ENCODE peak calls at places on chromosomes 11 and 22, in nine cellular contexts. One of them, this sample, is unnamed.

GRCh38 chr11:64698427-64698826 is 24.6 kb downstream of the NRXN2 start:
- DNase-seq in left lung: no peak
- DNase-seq in astrocyte: no peak
- DNase-seq in mammary epithelial cell: no peak
- DNase-seq in psoas muscle: no peak
- DNase-seq in cardiac fibroblast: no peak
- DNase-seq in A549: no peak
- DNase-seq in HFF-Myc: no peak
- DNase-seq in AG10803: no peak
- DNase-seq in this sample: no peak

GRCh38 chr11:36976740-36977139 is 378.7 kb upstream of the RAG2 start:
- DNase-seq in cardiac fibroblast: no peak
- DNase-seq in left lung: no peak
- DNase-seq in psoas muscle: no peak
- DNase-seq in mammary epithelial cell: no peak
- DNase-seq in AG10803: no peak
- DNase-seq in A549: no peak
- DNase-seq in HFF-Myc: no peak
- DNase-seq in astrocyte: no peak
- DNase-seq in this sample: no peak

GRCh38 chr11:114447444-114447843 is 8.2 kb downstream of the REXO2 start:
- DNase-seq in AG10803: peak
- DNase-seq in mammary epithelial cell: no peak
- DNase-seq in psoas muscle: no peak
- DNase-seq in A549: no peak
- DNase-seq in cardiac fibroblast: no peak
- DNase-seq in HFF-Myc: no peak
- DNase-seq in astrocyte: no peak
- DNase-seq in left lung: no peak
- DNase-seq in this sample: peak

GRCh38 chr11:93648168-93648567 is 13.3 kb upstream of the CEP295 start:
- DNase-seq in astrocyte: peak
- DNase-seq in HFF-Myc: no peak
- DNase-seq in left lung: no peak
- DNase-seq in cardiac fibroblast: peak
- DNase-seq in A549: no peak
- DNase-seq in mammary epithelial cell: peak
- DNase-seq in psoas muscle: no peak
- DNase-seq in AG10803: peak
- DNase-seq in this sample: peak

GRCh38 chr11:74001822-74002286 is 7.0 kb downstream of the UCP3 start:
- DNase-seq in cardiac fibroblast: no peak
- DNase-seq in mammary epithelial cell: no peak
- DNase-seq in left lung: no peak
- DNase-seq in A549: no peak
- DNase-seq in AG10803: no peak
- DNase-seq in HFF-Myc: no peak
- DNase-seq in astrocyte: no peak
- DNase-seq in psoas muscle: peak
- DNase-seq in this sample: no peak

GRCh38 chr11:62976109-62976508 is 8.7 kb downstream of the SLC22A6 start:
- DNase-seq in psoas muscle: no peak
- DNase-seq in left lung: no peak
- DNase-seq in A549: no peak
- DNase-seq in cardiac fibroblast: no peak
- DNase-seq in HFF-Myc: no peak
- DNase-seq in mammary epithelial cell: no peak
- DNase-seq in AG10803: no peak
- DNase-seq in astrocyte: no peak
- DNase-seq in this sample: no peak

GRCh38 chr11:130499828-130500227 is 51.4 kb downstream of the ADAMTS15 start:
- DNase-seq in mammary epithelial cell: peak
- DNase-seq in astrocyte: peak
- DNase-seq in cardiac fibroblast: peak
- DNase-seq in psoas muscle: no peak
- DNase-seq in AG10803: peak
- DNase-seq in A549: no peak
- DNase-seq in left lung: no peak
- DNase-seq in HFF-Myc: no peak
- DNase-seq in this sample: no peak

GRCh38 chr22:26592368-26593015 is 2.6 kb upstream of the TPST2 start:
- DNase-seq in HFF-Myc: no peak
- DNase-seq in mammary epithelial cell: peak
- DNase-seq in left lung: no peak
- DNase-seq in A549: no peak
- DNase-seq in cardiac fibroblast: no peak
- DNase-seq in psoas muscle: no peak
- DNase-seq in astrocyte: no peak
- DNase-seq in AG10803: no peak
- DNase-seq in this sample: no peak

GRCh38 chr11:33109242-33109641 is 52.0 kb downstream of the CSTF3 start:
- DNase-seq in mammary epithelial cell: no peak
- DNase-seq in psoas muscle: no peak
- DNase-seq in AG10803: no peak
- DNase-seq in cardiac fibroblast: no peak
- DNase-seq in astrocyte: no peak
- DNase-seq in left lung: no peak
- DNase-seq in A549: no peak
- DNase-seq in HFF-Myc: no peak
- DNase-seq in this sample: no peak

GRCh38 chr11:78564037-78564888 is 10.4 kb downstream of the NARS2 start:
- DNase-seq in mammary epithelial cell: peak
- DNase-seq in AG10803: peak
- DNase-seq in HFF-Myc: peak
- DNase-seq in astrocyte: peak
- DNase-seq in left lung: no peak
- DNase-seq in cardiac fibroblast: peak
- DNase-seq in psoas muscle: no peak
- DNase-seq in A549: peak
- DNase-seq in this sample: peak

GRCh38 chr22:22616636-22617035 is 27.8 kb upstream of the GGTLC2 start:
- DNase-seq in cardiac fibroblast: no peak
- DNase-seq in mammary epithelial cell: peak
- DNase-seq in HFF-Myc: no peak
- DNase-seq in left lung: no peak
- DNase-seq in AG10803: no peak
- DNase-seq in astrocyte: no peak
- DNase-seq in psoas muscle: no peak
- DNase-seq in A549: peak
- DNase-seq in this sample: no peak

GRCh38 chr22:44358723-44359440 is 46.1 kb upstream of the SHISAL1 start:
- DNase-seq in mammary epithelial cell: no peak
- DNase-seq in left lung: peak
- DNase-seq in astrocyte: no peak
- DNase-seq in AG10803: no peak
- DNase-seq in cardiac fibroblast: no peak
- DNase-seq in psoas muscle: peak
- DNase-seq in HFF-Myc: no peak
- DNase-seq in A549: no peak
- DNase-seq in this sample: no peak

GRCh38 chr11:130416906-130417305 is 11.5 kb downstream of the ADAMTS8 start:
- DNase-seq in psoas muscle: peak
- DNase-seq in AG10803: no peak
- DNase-seq in left lung: no peak
- DNase-seq in cardiac fibroblast: no peak
- DNase-seq in mammary epithelial cell: no peak
- DNase-seq in A549: no peak
- DNase-seq in HFF-Myc: no peak
- DNase-seq in astrocyte: no peak
- DNase-seq in this sample: no peak

GRCh38 chr11:124748100-124748418 is 4.0 kb downstream of the VSIG2 start:
- DNase-seq in mammary epithelial cell: no peak
- DNase-seq in cardiac fibroblast: no peak
- DNase-seq in AG10803: no peak
- DNase-seq in astrocyte: no peak
- DNase-seq in HFF-Myc: no peak
- DNase-seq in A549: no peak
- DNase-seq in psoas muscle: no peak
- DNase-seq in left lung: no peak
- DNase-seq in this sample: no peak

GRCh38 chr11:69308936-69309799 is 15.2 kb downstream of the MYEOV start:
- DNase-seq in mammary epithelial cell: no peak
- DNase-seq in cardiac fibroblast: no peak
- DNase-seq in AG10803: no peak
- DNase-seq in HFF-Myc: no peak
- DNase-seq in left lung: no peak
- DNase-seq in psoas muscle: no peak
- DNase-seq in A549: no peak
- DNase-seq in astrocyte: no peak
- DNase-seq in this sample: no peak

GRCh38 chr11:44992774-44993173 is 42.1 kb upstream of the TP53I11 start:
- DNase-seq in cardiac fibroblast: no peak
- DNase-seq in astrocyte: no peak
- DNase-seq in HFF-Myc: no peak
- DNase-seq in psoas muscle: no peak
- DNase-seq in left lung: no peak
- DNase-seq in A549: no peak
- DNase-seq in AG10803: no peak
- DNase-seq in mammary epithelial cell: no peak
- DNase-seq in this sample: no peak

GRCh38 chr11:120810251-120810650 is 213.7 kb upstream of the TBCEL start:
- DNase-seq in mammary epithelial cell: no peak
- DNase-seq in left lung: no peak
- DNase-seq in astrocyte: peak
- DNase-seq in cardiac fibroblast: peak
- DNase-seq in AG10803: no peak
- DNase-seq in HFF-Myc: no peak
- DNase-seq in A549: no peak
- DNase-seq in psoas muscle: no peak
- DNase-seq in this sample: no peak

GRCh38 chr11:102950622-102951081 is 4.9 kb downstream of the MMP13 start:
- DNase-seq in HFF-Myc: no peak
- DNase-seq in left lung: no peak
- DNase-seq in A549: no peak
- DNase-seq in cardiac fibroblast: peak
- DNase-seq in AG10803: peak
- DNase-seq in psoas muscle: no peak
- DNase-seq in astrocyte: no peak
- DNase-seq in mammary epithelial cell: peak
- DNase-seq in this sample: peak

GRCh38 chr22:42649261-42650056 is at the start of gene CYB5R3:
- DNase-seq in A549: peak
- DNase-seq in left lung: peak
- DNase-seq in astrocyte: peak
- DNase-seq in psoas muscle: peak
- DNase-seq in mammary epithelial cell: peak
- DNase-seq in AG10803: peak
- DNase-seq in HFF-Myc: no peak
- DNase-seq in cardiac fibroblast: peak
- DNase-seq in this sample: peak

GRCh38 chr22:36853407-36854099 is 7.3 kb upstream of the NCF4 start:
- DNase-seq in mammary epithelial cell: no peak
- DNase-seq in astrocyte: no peak
- DNase-seq in A549: peak
- DNase-seq in psoas muscle: peak
- DNase-seq in cardiac fibroblast: peak
- DNase-seq in AG10803: peak
- DNase-seq in HFF-Myc: peak
- DNase-seq in left lung: peak
- DNase-seq in this sample: peak

GRCh38 chr11:109853156-109853776 is 239.9 kb upstream of the ZC3H12C start:
- DNase-seq in cardiac fibroblast: peak
- DNase-seq in AG10803: peak
- DNase-seq in mammary epithelial cell: peak
- DNase-seq in psoas muscle: no peak
- DNase-seq in A549: no peak
- DNase-seq in HFF-Myc: peak
- DNase-seq in left lung: no peak
- DNase-seq in astrocyte: peak
- DNase-seq in this sample: peak
- TF ChIP-seq CTCF in cardiac fibroblast: peak
- TF ChIP-seq CTCF in AG10803: peak
- TF ChIP-seq CTCF in mammary epithelial cell: peak
- TF ChIP-seq CTCF in psoas muscle: peak
- TF ChIP-seq CTCF in A549: peak
- TF ChIP-seq CTCF in HFF-Myc: peak
- TF ChIP-seq CTCF in left lung: peak
- TF ChIP-seq CTCF in astrocyte: peak
- TF ChIP-seq CTCF in this sample: peak

DNA sequence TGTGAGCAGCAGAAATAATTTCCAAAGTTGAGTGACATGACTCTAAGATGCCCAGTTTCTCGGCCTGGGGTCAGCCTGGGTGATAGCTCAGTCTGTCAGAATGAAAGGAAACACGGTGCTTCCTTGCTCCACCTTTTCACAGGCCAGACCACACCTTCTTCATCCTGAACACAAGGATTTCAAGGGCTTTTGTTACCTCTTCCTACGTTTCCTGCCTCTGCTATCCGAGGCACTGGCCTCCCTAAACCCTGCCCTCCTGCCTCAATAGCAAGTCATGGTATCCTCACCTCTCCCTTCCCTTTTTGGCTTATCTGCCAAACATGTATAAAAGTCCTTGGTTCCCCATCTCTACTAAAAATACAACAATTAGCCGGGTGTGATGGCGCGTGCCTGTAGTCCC is 1.7 kb upstream of the OR51E1 start:
- DNase-seq in astrocyte: no peak
- DNase-seq in A549: no peak
- DNase-seq in AG10803: no peak
- DNase-seq in cardiac fibroblast: no peak
- DNase-seq in HFF-Myc: no peak
- DNase-seq in mammary epithelial cell: no peak
- DNase-seq in left lung: no peak
- DNase-seq in psoas muscle: no peak
- DNase-seq in this sample: no peak
- H3K4me3 ChIP-seq in astrocyte: no peak
- H3K4me3 ChIP-seq in A549: no peak
- H3K4me3 ChIP-seq in AG10803: no peak
- H3K4me3 ChIP-seq in cardiac fibroblast: no peak
- H3K4me3 ChIP-seq in HFF-Myc: no peak
- H3K4me3 ChIP-seq in mammary epithelial cell: no peak
- H3K4me3 ChIP-seq in left lung: no peak
- H3K4me3 ChIP-seq in psoas muscle: no peak
- H3K4me3 ChIP-seq in this sample: no peak

GRCh38 chr11:84714316-84714780 is 912.8 kb downstream of the DLG2 start:
- DNase-seq in HFF-Myc: peak
- DNase-seq in cardiac fibroblast: peak
- DNase-seq in astrocyte: peak
- DNase-seq in mammary epithelial cell: peak
- DNase-seq in A549: peak
- DNase-seq in psoas muscle: peak
- DNase-seq in AG10803: peak
- DNase-seq in left lung: no peak
- DNase-seq in this sample: no peak
- TF ChIP-seq CTCF in HFF-Myc: peak
- TF ChIP-seq CTCF in cardiac fibroblast: peak
- TF ChIP-seq CTCF in astrocyte: peak
- TF ChIP-seq CTCF in mammary epithelial cell: peak
- TF ChIP-seq CTCF in A549: peak
- TF ChIP-seq CTCF in psoas muscle: peak
- TF ChIP-seq CTCF in AG10803: peak
- TF ChIP-seq CTCF in left lung: peak
- TF ChIP-seq CTCF in this sample: peak

DNA sequence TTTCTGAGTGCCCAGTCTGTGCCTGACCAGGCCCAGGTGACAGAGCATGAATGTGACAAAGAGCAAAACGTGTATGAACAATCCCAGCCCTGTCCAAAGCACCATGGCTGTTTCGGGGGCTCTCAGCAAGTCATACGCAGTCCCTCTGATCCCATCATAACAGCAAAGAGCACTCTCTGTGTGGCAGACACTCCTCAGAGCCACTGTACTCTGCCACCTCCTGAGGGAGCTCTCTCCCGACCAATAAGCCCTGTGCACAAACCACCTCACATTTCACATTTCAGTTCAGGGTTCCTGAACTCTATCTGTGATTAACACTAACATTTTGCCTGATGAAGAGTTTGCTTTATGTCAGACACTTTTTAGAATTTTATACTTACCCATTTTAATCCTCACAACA is 6.6 kb downstream of the DGCR2 start:
- DNase-seq in HFF-Myc: no peak
- DNase-seq in A549: no peak
- DNase-seq in AG10803: no peak
- DNase-seq in mammary epithelial cell: no peak
- DNase-seq in left lung: no peak
- DNase-seq in psoas muscle: no peak
- DNase-seq in astrocyte: no peak
- DNase-seq in cardiac fibroblast: no peak
- DNase-seq in this sample: peak
- H3K4me3 ChIP-seq in HFF-Myc: no peak
- H3K4me3 ChIP-seq in A549: no peak
- H3K4me3 ChIP-seq in AG10803: no peak
- H3K4me3 ChIP-seq in mammary epithelial cell: no peak
- H3K4me3 ChIP-seq in left lung: no peak
- H3K4me3 ChIP-seq in psoas muscle: no peak
- H3K4me3 ChIP-seq in astrocyte: no peak
- H3K4me3 ChIP-seq in cardiac fibroblast: no peak
- H3K4me3 ChIP-seq in this sample: no peak